ENCODE peak calls at places on chromosomes 12 and 14, in nine cellular contexts. F is hepatocyte, C is esophagus muscularis mucosa, J is lung, X is body of pancreas, L is GM23248, O is tibial nerve, P is ovary, U is heart right ventricle. D is an unnamed sample.

GRCh38 chr12:48265792-48266191 is 62.7 kb upstream of the OR10AD1 start:
- DNase-seq in F (no peak), C (no peak), J (no peak), X (no peak), L (no peak), O (no peak), P (no peak), U (no peak), D (no peak)

GRCh38 chr14:57921377-57921776 is 55.5 kb upstream of the SLC35F4 start:
- DNase-seq in F (no peak), C (no peak), J (no peak), X (no peak), L (no peak), O (no peak), P (no peak), U (no peak), D (no peak)

GRCh38 chr14:21455592-21455911 is 371 bp downstream of the CHD8 start:
- DNase-seq in F (peak; percentile 62), C (no peak), J (no peak), X (no peak), L (peak; percentile 81), O (no peak), P (no peak), U (no peak), D (no peak)

GRCh38 chr12:7096006-7096903 is 4.0 kb upstream of the C1R start:
- DNase-seq in F (no peak), C (no peak), J (no peak), X (no peak), L (no peak), O (no peak), P (no peak), U (no peak), D (no peak)

GRCh38 chr12:30913323-30913722 is 13.2 kb upstream of the TSPAN11 start:
- DNase-seq in F (no peak), C (no peak), J (no peak), X (no peak), L (no peak), O (no peak), P (no peak), U (no peak), D (no peak)

GRCh38 chr12:69685810-69686209 is 13.3 kb downstream of the BEST3 start:
- DNase-seq in F (no peak), C (no peak), J (no peak), X (no peak), L (peak; percentile 81), O (no peak), P (no peak), U (no peak), D (no peak)

GRCh38 chr12:94909609-94910008 is 93.9 kb downstream of the NDUFA12 start:
- DNase-seq in F (no peak), C (no peak), J (no peak), X (no peak), L (no peak), O (no peak), P (no peak), U (no peak), D (no peak)

GRCh38 chr12:10829994-10830393 is 3.8 kb upstream of the TAS2R10 start:
- DNase-seq in F (no peak), C (no peak), J (no peak), X (no peak), L (peak; percentile 6), O (no peak), P (no peak), U (no peak), D (no peak)

GRCh38 chr12:117361312-117361670 is at the start of gene NOS1:
- DNase-seq in F (no peak), C (no peak), J (no peak), X (no peak), L (no peak), O (no peak), P (no peak), U (no peak), D (no peak)

GRCh38 chr12:50517456-50518048 is 12.8 kb downstream of the DIP2B start:
- DNase-seq in F (no peak), C (no peak), J (no peak), X (no peak), L (peak; percentile 65), O (no peak), P (no peak), U (no peak), D (no peak)

GRCh38 chr12:108457006-108457733 is 57.9 kb upstream of the FICD start:
- DNase-seq in F (peak; percentile 79), C (no peak), J (no peak), X (peak; percentile 20), L (peak; percentile 81), O (no peak), P (no peak), U (no peak), D (peak; percentile 41)

GRCh38 chr14:31449971-31450610 is 7.2 kb downstream of the DTD2 start:
- DNase-seq in F (peak; percentile 33), C (no peak), J (no peak), X (no peak), L (peak; percentile 68), O (no peak), P (no peak), U (no peak), D (peak; percentile 42)

GRCh38 chr14:102140027-102140749 is 491 bp downstream of the WDR20 start:
- DNase-seq in F (peak; percentile 57), C (no peak), J (peak; percentile 46), X (peak; percentile 36), L (peak; percentile 69), O (no peak), P (no peak), U (peak; percentile 23), D (peak; percentile 54)

GRCh38 chr14:100446572-100446971 is 123.4 kb downstream of the SLC25A47 start:
- DNase-seq in F (no peak), C (no peak), J (no peak), X (peak; percentile 61), L (no peak), O (no peak), P (no peak), U (no peak), D (no peak)

GRCh38 chr14:69657961-69658360 is 46.6 kb downstream of the SUSD6 start:
- DNase-seq in F (peak; percentile 77), C (no peak), J (peak; percentile 61), X (peak; percentile 74), L (peak; percentile 73), O (no peak), P (no peak), U (no peak), D (peak; percentile 86)

DNA sequence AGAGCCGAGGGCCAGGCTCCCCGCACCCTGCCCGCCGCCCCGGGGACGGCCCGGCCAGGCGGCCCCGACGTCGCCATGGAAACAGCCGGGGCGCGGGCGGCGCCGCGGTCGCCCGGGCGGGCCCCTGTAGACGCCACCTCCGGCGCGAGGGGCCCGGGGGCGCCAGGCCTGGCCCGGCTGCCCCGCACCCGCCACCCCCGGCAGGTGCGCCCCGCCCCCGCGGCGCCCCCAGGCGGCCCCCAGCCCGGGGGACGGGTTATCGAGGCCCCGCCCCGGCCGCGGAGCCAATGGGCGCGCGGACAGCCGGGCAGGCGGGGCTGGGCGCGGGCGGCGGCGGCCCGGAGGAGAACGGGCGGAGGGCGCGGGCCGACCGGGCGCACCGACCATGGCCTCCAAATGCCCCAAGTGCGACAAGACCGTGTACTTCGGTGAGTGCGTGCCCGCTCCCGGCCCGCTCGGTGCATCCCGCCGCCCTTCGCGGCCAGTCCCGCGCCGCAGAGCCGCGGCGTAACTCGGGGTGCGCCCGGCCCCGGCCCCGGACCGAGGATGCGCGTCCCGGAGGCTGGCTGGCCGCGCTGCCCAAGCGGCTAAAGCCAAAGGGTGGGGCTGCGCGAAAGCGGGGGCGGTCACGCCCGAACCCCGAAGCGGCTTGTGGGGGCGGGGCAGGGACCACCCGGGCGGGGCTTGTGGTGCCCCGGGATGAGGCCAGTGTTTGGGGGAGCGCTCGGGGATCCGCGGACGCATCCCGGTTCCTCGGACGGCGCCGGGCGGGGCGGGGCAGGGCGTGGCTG is at the start of gene CRIP2:
- DNase-seq in F (peak; percentile 83), C (no peak), J (no peak), X (no peak), L (peak; percentile 83), O (no peak), P (peak; percentile 70), U (peak; percentile 78), D (no peak)
- H3K4me1 ChIP-seq in F (peaks cover 48% of the 10 kb centered on the region), C (peaks cover 92% of the 10 kb centered on the region), J (peaks cover 4% of the 10 kb centered on the region), X (peaks cover 61% of the 10 kb centered on the region), L (peaks cover 12% of the 10 kb centered on the region), O (peaks cover 36% of the 10 kb centered on the region), P (peaks cover 17% of the 10 kb centered on the region), U (peaks cover 53% of the 10 kb centered on the region), D (no peaks in the 10 kb centered on the region)

DNA sequence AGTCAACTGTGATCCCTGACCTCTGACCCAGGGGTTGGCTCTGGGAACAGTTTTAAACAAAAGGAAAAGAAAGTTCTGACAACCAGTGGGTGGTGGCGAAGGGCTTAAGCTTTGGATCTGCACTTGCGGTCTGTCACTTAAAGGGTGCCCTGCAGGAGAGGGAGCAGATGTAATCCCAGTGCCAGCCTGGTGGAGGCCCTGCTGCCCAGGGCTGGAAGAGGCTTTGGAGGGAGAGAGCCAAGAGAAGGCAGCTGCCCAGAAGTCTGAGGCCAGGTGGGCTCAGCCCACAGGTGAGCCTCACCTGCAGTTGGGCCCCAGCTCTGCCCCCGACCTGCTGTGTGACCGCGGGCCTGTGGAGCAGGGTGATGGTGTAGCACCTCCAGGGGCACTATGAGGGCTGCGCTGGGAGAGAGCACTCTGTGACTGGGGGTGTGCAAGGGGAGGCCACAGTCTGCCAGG is 19.1 kb downstream of the SH2B3 start:
- DNase-seq in F (no peak), C (no peak), J (no peak), X (no peak), L (no peak), O (no peak), P (no peak), U (no peak), D (no peak)
- H3K4me1 ChIP-seq in F (peaks cover 7% of the 10 kb centered on the region), C (peaks cover 65% of the 10 kb centered on the region), J (peaks cover 21% of the 10 kb centered on the region), X (no peaks in the 10 kb centered on the region), L (peaks cover 16% of the 10 kb centered on the region), O (peaks cover 22% of the 10 kb centered on the region), P (peaks cover 3% of the 10 kb centered on the region), U (peaks cover 68% of the 10 kb centered on the region), D (peaks cover 7% of the 10 kb centered on the region)

DNA sequence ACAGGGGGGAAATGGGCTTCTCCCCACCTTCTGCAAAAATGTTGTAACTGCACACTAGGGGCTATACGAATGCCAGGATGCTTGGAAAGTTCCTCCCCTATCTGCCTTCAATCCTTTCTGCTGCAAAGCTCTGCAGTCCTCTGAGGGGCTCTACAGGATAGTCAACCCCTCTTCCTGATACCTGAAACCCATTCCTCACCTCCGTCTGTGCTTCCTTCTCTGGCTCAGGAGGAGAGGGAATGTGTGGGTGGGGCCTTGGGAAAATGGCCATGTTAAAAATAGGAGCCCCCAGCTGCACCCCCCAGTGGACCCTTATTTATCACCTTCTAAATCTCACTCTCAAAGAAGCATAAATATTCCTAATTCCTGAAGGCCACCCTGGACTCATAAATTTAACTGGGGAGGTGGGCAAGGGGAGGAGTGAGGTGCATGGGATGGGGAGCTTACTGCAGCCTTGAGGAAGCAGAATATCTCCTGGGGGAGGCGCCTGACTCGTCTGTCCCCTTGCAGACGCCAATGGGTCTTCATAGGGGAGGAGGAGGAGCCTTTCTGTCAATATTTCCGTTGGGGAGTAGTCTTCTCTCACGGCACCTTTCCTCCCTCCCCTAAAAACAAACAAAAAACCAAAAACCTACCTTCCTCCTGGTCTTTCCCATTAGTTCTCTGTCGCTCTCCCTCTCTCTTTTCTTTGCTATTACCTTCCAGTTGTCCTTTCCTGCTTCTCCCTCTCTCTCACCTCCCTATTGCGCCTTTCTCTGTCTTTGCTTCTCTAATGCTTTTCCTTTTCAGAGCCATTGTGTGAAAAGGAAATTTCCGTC is 6.3 kb downstream of the GPR84 start:
- DNase-seq in F (no peak), C (no peak), J (no peak), X (no peak), L (peak; percentile 64), O (no peak), P (no peak), U (no peak), D (no peak)
- H3K4me1 ChIP-seq in F (peaks cover 32% of the 10 kb centered on the region), C (peaks cover 66% of the 10 kb centered on the region), J (peaks cover 4% of the 10 kb centered on the region), X (peaks cover 72% of the 10 kb centered on the region), L (peaks cover 26% of the 10 kb centered on the region), O (peaks cover 20% of the 10 kb centered on the region), P (peaks cover 8% of the 10 kb centered on the region), U (peaks cover 15% of the 10 kb centered on the region), D (peaks cover 2% of the 10 kb centered on the region)

GRCh38 chr12:124563809-124564208 is 3.6 kb downstream of the NCOR2 start:
- DNase-seq in F (no peak), C (no peak), J (no peak), X (no peak), L (no peak), O (no peak), P (no peak), U (no peak), D (no peak)
- H3K4me1 ChIP-seq in F (peaks cover 34% of the 10 kb centered on the region), C (peaks cover 77% of the 10 kb centered on the region), J (no peaks in the 10 kb centered on the region), X (peaks cover 55% of the 10 kb centered on the region), L (peaks cover 9% of the 10 kb centered on the region), O (peaks cover 70% of the 10 kb centered on the region), P (peaks cover 29% of the 10 kb centered on the region), U (peaks cover 50% of the 10 kb centered on the region), D (peaks cover 5% of the 10 kb centered on the region)

D was measured in small intestine.